ENCODE peak calls at places on chromosomes 1 and 21, in ten cellular contexts. Y is left ventricle myocardium inferior; R is SK-N-SH; N is hepatocyte; Q is epithelial cell of proximal tubule; U is BJ; B is A549; X is Jurkat, Clone E6-1; C is mammary epithelial cell; F is astrocyte of the cerebellum. M is an unnamed sample.

GRCh38 chr21:46145159-46145839 is 10.1 kb downstream of the FTCD start:
- DNase-seq in U (no peak), F (no peak), B (no peak), Q (no peak), N (no peak), C (no peak), R (no peak), Y (no peak), X (no peak), M (no peak)

GRCh38 chr21:27424601-27425000 is 457.7 kb upstream of the ADAMTS5 start:
- DNase-seq in C (peak; percentile 29), F (no peak), Y (no peak), B (no peak), N (no peak), X (no peak), U (no peak), R (no peak), Q (no peak), M (no peak)

GRCh38 chr1:41848216-41848952 is 70.3 kb downstream of the HIVEP3 start:
- DNase-seq in Q (no peak), F (no peak), C (no peak), B (no peak), X (no peak), Y (no peak), N (no peak), U (no peak), R (no peak), M (no peak)

GRCh38 chr1:235073331-235073967 is 55.2 kb downstream of the TOMM20 start:
- DNase-seq in U (no peak), R (no peak), Y (peak; percentile 57), Q (no peak), C (peak; percentile 98), N (peak; percentile 57), F (no peak), X (no peak), B (peak; percentile 99), M (peak; percentile 74)

GRCh38 chr1:15090373-15090772 is 63.2 kb upstream of the TMEM51 start:
- DNase-seq in F (no peak), Y (no peak), B (no peak), C (peak; percentile 30), N (peak; percentile 91), X (no peak), U (no peak), Q (no peak), R (no peak), M (peak; percentile 90)

GRCh38 chr1:89697397-89697796 is 64.5 kb downstream of the LRRC8C start:
- DNase-seq in B (no peak), Y (no peak), R (no peak), X (no peak), F (peak; percentile 56), Q (no peak), C (no peak), U (peak; percentile 27), N (no peak), M (no peak)

GRCh38 chr21:34983680-34984086 is 65.4 kb downstream of the RUNX1 start:
- DNase-seq in B (no peak), Q (peak; percentile 45), C (peak; percentile 73), N (no peak), X (peak; percentile 85), Y (no peak), U (no peak), R (no peak), F (no peak), M (no peak)

GRCh38 chr1:58755468-58755872 is 28.4 kb downstream of the JUN start:
- DNase-seq in X (peak; percentile 73), F (peak; percentile 98), C (peak; percentile 98), B (peak; percentile 76), U (peak; percentile 99), Y (peak; percentile 28), R (no peak), Q (peak; percentile 92), N (peak; percentile 76), M (peak; percentile 74)

GRCh38 chr21:41817877-41818855 is 51.3 kb upstream of the RIPK4 start:
- DNase-seq in Y (no peak), C (no peak), X (peak; percentile 48), U (no peak), R (no peak), B (no peak), F (no peak), Q (no peak), N (no peak), M (no peak)

GRCh38 chr1:213050745-213051126 is 305 bp upstream of the RPS6KC1 start:
- DNase-seq in C (no peak), X (no peak), R (no peak), Q (no peak), N (no peak), B (no peak), F (no peak), U (no peak), Y (no peak), M (no peak)

GRCh38 chr1:213053455-213053854 is 2.4 kb downstream of the RPS6KC1 start:
- DNase-seq in Q (no peak), U (no peak), B (no peak), C (no peak), X (no peak), Y (no peak), F (no peak), N (no peak), R (no peak), M (no peak)

GRCh38 chr1:213051881-213052202 is 801 bp downstream of the RPS6KC1 start:
- DNase-seq in N (no peak), X (no peak), B (no peak), U (no peak), C (no peak), Y (no peak), F (no peak), R (no peak), Q (no peak), M (no peak)

GRCh38 chr1:213051127-213051880 is at the start of gene RPS6KC1:
- DNase-seq in B (peak; percentile 85), R (peak; percentile 93), F (peak; percentile 38), N (peak; percentile 92), Q (no peak), C (peak; percentile 78), U (no peak), Y (peak; percentile 86), X (peak; percentile 67), M (peak; percentile 87)

GRCh38 chr1:213049232-213049631 is 1.8 kb upstream of the RPS6KC1 start:
- DNase-seq in F (no peak), Y (no peak), Q (no peak), R (no peak), C (no peak), U (no peak), B (no peak), X (no peak), N (no peak), M (no peak)
- H3K4me3 ChIP-seq in F (no peak overlapping the region), Y (no peak overlapping the region), Q (no peak overlapping the region), R (no peak overlapping the region), C (no peak overlapping the region), U (no peak overlapping the region), B (no peak overlapping the region), X (no peak overlapping the region), N (no peak overlapping the region), M (no peak overlapping the region)

GRCh38 chr1:94237291-94238226 is at the start of gene ARHGAP29:
- DNase-seq in F (no peak), B (peak; percentile 79), C (peak; percentile 83), Q (no peak), X (peak; percentile 14), N (peak; percentile 94), Y (peak; percentile 89), U (no peak), R (peak; percentile 96), M (peak; percentile 77)
- H3K4me3 ChIP-seq in F (peak within 1 kb of the TSS; percentile 84), B (peak within 1 kb of the TSS; percentile 84), C (peak within 1 kb of the TSS; percentile 96), Q (peak within 1 kb of the TSS; percentile 95), X (peak within 1 kb of the TSS; percentile 35), N (peak within 1 kb of the TSS; percentile 49), Y (peak within 1 kb of the TSS; percentile 80), U (peak within 1 kb of the TSS; percentile 95), R (peak within 1 kb of the TSS; percentile 89), M (peak within 1 kb of the TSS; percentile 64)

GRCh38 chr1:159947942-159948341 is 2.5 kb upstream of the IGSF9 start:
- DNase-seq in X (no peak), C (no peak), Q (no peak), Y (no peak), R (no peak), N (no peak), F (no peak), U (no peak), B (no peak), M (no peak)

GRCh38 chr1:159951551-159951950 is 2.5 kb downstream of the SLAMF9 start:
- DNase-seq in B (no peak), X (no peak), C (no peak), F (no peak), Q (no peak), U (no peak), N (no peak), R (no peak), Y (no peak), M (no peak)

GRCh38 chr1:159951016-159951415 is 3.0 kb downstream of the SLAMF9 start:
- DNase-seq in Q (no peak), F (no peak), C (no peak), X (no peak), B (no peak), U (no peak), R (no peak), N (no peak), Y (no peak), M (no peak)

GRCh38 chr1:159949891-159950480 is 4.1 kb downstream of the SLAMF9 start:
- DNase-seq in B (no peak), Y (no peak), R (no peak), N (no peak), F (no peak), U (no peak), C (no peak), Q (no peak), X (no peak), M (no peak)

DNA sequence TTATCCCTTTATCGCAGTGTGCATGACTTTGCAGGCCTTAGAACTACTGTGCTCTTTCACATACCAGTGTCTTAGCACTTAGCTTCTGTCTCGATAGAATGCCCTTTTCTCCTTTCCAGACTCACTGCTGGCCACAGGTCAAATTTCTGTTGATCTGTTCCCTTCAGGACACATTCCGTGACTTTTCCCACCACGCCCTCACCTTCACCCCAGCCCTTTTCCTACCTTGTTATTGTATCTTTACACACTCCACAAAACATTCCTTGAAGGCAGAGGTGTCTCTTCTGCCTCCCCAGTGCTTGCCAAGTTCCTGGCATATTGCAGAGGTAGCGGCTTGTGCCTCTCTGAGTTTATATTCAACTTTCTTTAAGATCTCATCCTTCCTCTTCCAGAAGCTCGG is 3.7 kb upstream of the IGSF9 start:
- DNase-seq in R (no peak), Y (no peak), C (no peak), F (no peak), U (no peak), X (no peak), Q (no peak), B (no peak), N (no peak), M (peak; percentile 81)
- H3K4me3 ChIP-seq in R (no peak overlapping the region), Y (no peak overlapping the region), C (no peak overlapping the region), F (no peak overlapping the region), U (no peak overlapping the region), X (no peak overlapping the region), Q (no peak overlapping the region), B (no peak overlapping the region), N (no peak overlapping the region), M (no peak overlapping the region)

DNA sequence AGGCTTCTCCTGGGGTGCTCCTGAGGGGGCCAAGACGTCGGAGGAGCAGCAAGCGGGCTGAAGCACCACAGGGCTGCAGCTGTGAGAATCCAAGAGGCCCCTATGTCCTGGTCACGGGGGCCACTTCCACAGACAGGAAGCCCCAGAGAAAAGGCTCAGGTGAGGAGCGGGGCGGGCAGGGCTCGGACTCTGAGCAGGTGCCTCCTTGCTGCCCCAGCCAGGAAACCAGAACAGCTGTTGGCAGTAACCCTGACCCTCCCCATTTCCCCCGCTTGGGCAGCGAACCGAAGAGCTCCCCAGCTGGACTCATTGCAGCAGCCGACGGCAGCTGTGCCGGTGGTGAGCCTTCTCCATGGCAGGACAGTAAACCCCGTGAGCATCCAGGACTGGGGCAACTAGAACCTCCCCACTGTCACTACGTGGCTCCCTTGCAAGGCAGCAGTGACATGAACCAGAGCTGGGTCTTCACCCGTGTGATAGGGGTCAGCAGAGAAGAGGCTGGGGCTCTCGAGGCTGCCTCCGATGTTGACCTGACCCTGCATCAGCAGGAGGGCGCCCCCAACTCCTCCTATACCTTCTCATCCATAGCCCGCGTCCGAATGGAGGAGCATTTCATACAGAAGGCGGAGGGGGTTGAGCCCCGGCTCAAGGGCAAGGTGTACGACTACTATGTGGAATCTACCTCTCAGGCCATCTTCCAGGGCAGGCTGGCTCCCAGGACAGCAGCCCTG is 625 bp downstream of the KLHDC7A start:
- DNase-seq in F (no peak), Q (peak; percentile 29), R (no peak), N (no peak), X (no peak), Y (no peak), C (no peak), U (no peak), B (no peak), M (no peak)
- H3K4me3 ChIP-seq in F (no peak overlapping the region), Q (peak overlapping the region; percentile 62), R (no peak overlapping the region), N (no peak overlapping the region), X (no peak overlapping the region), Y (no peak overlapping the region), C (no peak overlapping the region), U (no peak overlapping the region), B (peak overlapping the region; percentile 17), M (no peak overlapping the region)

M was measured in small intestine.